ENCODE peak calls at places on chromosomes 5 and 9, in ten cellular contexts. One of them, this sample, is unnamed.

GRCh38 chr5:78905084-78905938 is 79.8 kb downstream of the ARSB start:
- DNase-seq in A549: no peak
- DNase-seq in mucosa of descending colon: no peak
- DNase-seq in fibroblast of lung: no peak
- DNase-seq in tibial nerve: no peak
- DNase-seq in fibroblast of villous mesenchyme: no peak
- DNase-seq in brain microvascular endothelial cell: no peak
- DNase-seq in adrenal gland: no peak
- DNase-seq in psoas muscle: no peak
- DNase-seq in lower lobe of right lung: no peak
- DNase-seq in this sample: peak; percentile 70

GRCh38 chr9:2641033-2641432 is 19.4 kb downstream of the VLDLR start:
- DNase-seq in A549: no peak
- DNase-seq in mucosa of descending colon: no peak
- DNase-seq in fibroblast of lung: no peak
- DNase-seq in tibial nerve: no peak
- DNase-seq in fibroblast of villous mesenchyme: no peak
- DNase-seq in brain microvascular endothelial cell: no peak
- DNase-seq in adrenal gland: no peak
- DNase-seq in psoas muscle: no peak
- DNase-seq in lower lobe of right lung: no peak
- DNase-seq in this sample: no peak

GRCh38 chr5:53971096-53971495 is 339.3 kb downstream of the ARL15 start:
- DNase-seq in A549: no peak
- DNase-seq in mucosa of descending colon: no peak
- DNase-seq in fibroblast of lung: peak; percentile 6
- DNase-seq in tibial nerve: no peak
- DNase-seq in fibroblast of villous mesenchyme: no peak
- DNase-seq in brain microvascular endothelial cell: no peak
- DNase-seq in adrenal gland: no peak
- DNase-seq in psoas muscle: no peak
- DNase-seq in lower lobe of right lung: no peak
- DNase-seq in this sample: no peak

GRCh38 chr9:120874226-120874839 is 2.7 kb downstream of the PHF19 start:
- DNase-seq in A549: no peak
- DNase-seq in mucosa of descending colon: no peak
- DNase-seq in fibroblast of lung: no peak
- DNase-seq in tibial nerve: no peak
- DNase-seq in fibroblast of villous mesenchyme: no peak
- DNase-seq in brain microvascular endothelial cell: no peak
- DNase-seq in adrenal gland: no peak
- DNase-seq in psoas muscle: no peak
- DNase-seq in lower lobe of right lung: no peak
- DNase-seq in this sample: no peak

GRCh38 chr9:106602354-106602753 is 260.6 kb upstream of the ZNF462 start:
- DNase-seq in A549: no peak
- DNase-seq in mucosa of descending colon: no peak
- DNase-seq in fibroblast of lung: no peak
- DNase-seq in tibial nerve: no peak
- DNase-seq in fibroblast of villous mesenchyme: no peak
- DNase-seq in brain microvascular endothelial cell: no peak
- DNase-seq in adrenal gland: no peak
- DNase-seq in psoas muscle: no peak
- DNase-seq in lower lobe of right lung: no peak
- DNase-seq in this sample: no peak

GRCh38 chr9:95202076-95202681 is 115.3 kb downstream of the FANCC start:
- DNase-seq in A549: no peak
- DNase-seq in mucosa of descending colon: no peak
- DNase-seq in fibroblast of lung: peak; percentile 21
- DNase-seq in tibial nerve: no peak
- DNase-seq in fibroblast of villous mesenchyme: no peak
- DNase-seq in brain microvascular endothelial cell: no peak
- DNase-seq in adrenal gland: no peak
- DNase-seq in psoas muscle: no peak
- DNase-seq in lower lobe of right lung: no peak
- DNase-seq in this sample: no peak

GRCh38 chr5:124719346-124719967 is 27.0 kb downstream of the ZNF608 start:
- DNase-seq in A549: no peak
- DNase-seq in mucosa of descending colon: no peak
- DNase-seq in fibroblast of lung: no peak
- DNase-seq in tibial nerve: no peak
- DNase-seq in fibroblast of villous mesenchyme: no peak
- DNase-seq in brain microvascular endothelial cell: no peak
- DNase-seq in adrenal gland: no peak
- DNase-seq in psoas muscle: no peak
- DNase-seq in lower lobe of right lung: no peak
- DNase-seq in this sample: no peak

GRCh38 chr5:142820447-142820846 is 50.3 kb downstream of the ARHGAP26 start:
- DNase-seq in A549: no peak
- DNase-seq in mucosa of descending colon: peak; percentile 75
- DNase-seq in fibroblast of lung: no peak
- DNase-seq in tibial nerve: no peak
- DNase-seq in fibroblast of villous mesenchyme: no peak
- DNase-seq in brain microvascular endothelial cell: no peak
- DNase-seq in adrenal gland: no peak
- DNase-seq in psoas muscle: no peak
- DNase-seq in lower lobe of right lung: no peak
- DNase-seq in this sample: no peak

GRCh38 chr5:81187885-81188284 is 45.2 kb upstream of the CKMT2 start:
- DNase-seq in A549: no peak
- DNase-seq in mucosa of descending colon: peak; percentile 31
- DNase-seq in fibroblast of lung: no peak
- DNase-seq in tibial nerve: no peak
- DNase-seq in fibroblast of villous mesenchyme: no peak
- DNase-seq in brain microvascular endothelial cell: no peak
- DNase-seq in adrenal gland: peak; percentile 29
- DNase-seq in psoas muscle: no peak
- DNase-seq in lower lobe of right lung: no peak
- DNase-seq in this sample: no peak

GRCh38 chr5:139103762-139104161 is 94.4 kb downstream of the SIL1 start:
- DNase-seq in A549: no peak
- DNase-seq in mucosa of descending colon: no peak
- DNase-seq in fibroblast of lung: no peak
- DNase-seq in tibial nerve: no peak
- DNase-seq in fibroblast of villous mesenchyme: no peak
- DNase-seq in brain microvascular endothelial cell: no peak
- DNase-seq in adrenal gland: no peak
- DNase-seq in psoas muscle: no peak
- DNase-seq in lower lobe of right lung: no peak
- DNase-seq in this sample: no peak

GRCh38 chr5:144404672-144405071 is 234.0 kb downstream of the KCTD16 start:
- DNase-seq in A549: no peak
- DNase-seq in mucosa of descending colon: no peak
- DNase-seq in fibroblast of lung: no peak
- DNase-seq in tibial nerve: no peak
- DNase-seq in fibroblast of villous mesenchyme: no peak
- DNase-seq in brain microvascular endothelial cell: no peak
- DNase-seq in adrenal gland: no peak
- DNase-seq in psoas muscle: no peak
- DNase-seq in lower lobe of right lung: no peak
- DNase-seq in this sample: no peak

GRCh38 chr9:135695036-135695435 is 4.2 kb downstream of the SOHLH1 start:
- DNase-seq in A549: no peak
- DNase-seq in mucosa of descending colon: no peak
- DNase-seq in fibroblast of lung: no peak
- DNase-seq in tibial nerve: no peak
- DNase-seq in fibroblast of villous mesenchyme: no peak
- DNase-seq in brain microvascular endothelial cell: no peak
- DNase-seq in adrenal gland: no peak
- DNase-seq in psoas muscle: no peak
- DNase-seq in lower lobe of right lung: no peak
- DNase-seq in this sample: no peak

GRCh38 chr5:173950829-173951228 is 38.1 kb upstream of the C5orf47 start:
- DNase-seq in A549: no peak
- DNase-seq in mucosa of descending colon: no peak
- DNase-seq in fibroblast of lung: peak; percentile 34
- DNase-seq in tibial nerve: no peak
- DNase-seq in fibroblast of villous mesenchyme: peak; percentile 87
- DNase-seq in brain microvascular endothelial cell: no peak
- DNase-seq in adrenal gland: no peak
- DNase-seq in psoas muscle: no peak
- DNase-seq in lower lobe of right lung: no peak
- DNase-seq in this sample: no peak
- TF ChIP-seq CTCF in A549: no peak
- TF ChIP-seq CTCF in mucosa of descending colon: no peak
- TF ChIP-seq CTCF in fibroblast of lung: no peak
- TF ChIP-seq CTCF in tibial nerve: no peak
- TF ChIP-seq CTCF in fibroblast of villous mesenchyme: no peak
- TF ChIP-seq CTCF in brain microvascular endothelial cell: no peak
- TF ChIP-seq CTCF in adrenal gland: no peak
- TF ChIP-seq CTCF in psoas muscle: no peak
- TF ChIP-seq CTCF in lower lobe of right lung: no peak
- TF ChIP-seq CTCF in this sample: no peak

DNA sequence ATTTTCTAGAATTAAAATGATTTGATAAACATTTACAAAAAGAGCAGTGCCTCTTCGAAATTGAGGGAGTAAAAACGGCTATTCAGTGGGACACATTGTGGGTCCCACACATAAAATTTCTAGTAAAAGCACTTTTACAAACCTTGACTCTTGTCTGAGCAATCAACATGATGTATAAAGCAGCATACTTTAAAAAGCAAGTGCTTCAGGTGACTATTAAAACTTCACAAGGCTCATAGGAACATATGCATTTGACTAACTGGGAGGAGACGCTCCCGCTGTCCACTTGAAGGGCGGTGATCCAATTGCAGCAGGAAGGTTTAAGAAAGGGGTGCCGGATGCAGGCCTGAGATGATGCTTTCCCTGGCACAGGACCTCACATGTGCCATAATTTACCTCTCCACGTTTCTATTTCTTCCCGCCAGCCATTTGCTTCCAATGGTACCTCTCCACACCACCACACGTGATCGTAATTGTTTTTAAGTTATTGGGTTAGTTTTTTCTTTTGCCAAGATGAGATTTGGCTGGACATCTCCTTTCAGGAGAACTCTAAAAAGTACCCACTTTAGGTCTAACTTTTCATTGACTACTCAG is 1.8 kb downstream of the MCTP1 start:
- DNase-seq in A549: no peak
- DNase-seq in mucosa of descending colon: no peak
- DNase-seq in fibroblast of lung: no peak
- DNase-seq in tibial nerve: no peak
- DNase-seq in fibroblast of villous mesenchyme: no peak
- DNase-seq in brain microvascular endothelial cell: no peak
- DNase-seq in adrenal gland: no peak
- DNase-seq in psoas muscle: no peak
- DNase-seq in lower lobe of right lung: no peak
- DNase-seq in this sample: no peak
- H3K4me3 ChIP-seq in A549: peak overlapping the region; percentile 82
- H3K4me3 ChIP-seq in mucosa of descending colon: no peak overlapping the region
- H3K4me3 ChIP-seq in fibroblast of lung: peak overlapping the region; percentile 39
- H3K4me3 ChIP-seq in tibial nerve: peak overlapping the region; percentile 71
- H3K4me3 ChIP-seq in fibroblast of villous mesenchyme: no peak overlapping the region
- H3K4me3 ChIP-seq in brain microvascular endothelial cell: peak overlapping the region; percentile 60
- H3K4me3 ChIP-seq in adrenal gland: no peak overlapping the region
- H3K4me3 ChIP-seq in psoas muscle: peak overlapping the region; percentile 69
- H3K4me3 ChIP-seq in lower lobe of right lung: peak overlapping the region; percentile 65
- H3K4me3 ChIP-seq in this sample: no peak overlapping the region

GRCh38 chr5:67363963-67364362 is 167.4 kb upstream of the CD180 start:
- DNase-seq in A549: no peak
- DNase-seq in mucosa of descending colon: no peak
- DNase-seq in fibroblast of lung: no peak
- DNase-seq in tibial nerve: no peak
- DNase-seq in fibroblast of villous mesenchyme: no peak
- DNase-seq in brain microvascular endothelial cell: no peak
- DNase-seq in adrenal gland: no peak
- DNase-seq in psoas muscle: no peak
- DNase-seq in lower lobe of right lung: no peak
- DNase-seq in this sample: no peak
- TF ChIP-seq CTCF in A549: no peak
- TF ChIP-seq CTCF in mucosa of descending colon: no peak
- TF ChIP-seq CTCF in fibroblast of lung: no peak
- TF ChIP-seq CTCF in tibial nerve: no peak
- TF ChIP-seq CTCF in fibroblast of villous mesenchyme: no peak
- TF ChIP-seq CTCF in brain microvascular endothelial cell: no peak
- TF ChIP-seq CTCF in adrenal gland: no peak
- TF ChIP-seq CTCF in psoas muscle: no peak
- TF ChIP-seq CTCF in lower lobe of right lung: no peak
- TF ChIP-seq CTCF in this sample: no peak

GRCh38 chr9:7982907-7983306 is 183.3 kb upstream of the DMAC1 start:
- DNase-seq in A549: no peak
- DNase-seq in mucosa of descending colon: no peak
- DNase-seq in fibroblast of lung: no peak
- DNase-seq in tibial nerve: no peak
- DNase-seq in fibroblast of villous mesenchyme: no peak
- DNase-seq in brain microvascular endothelial cell: no peak
- DNase-seq in adrenal gland: no peak
- DNase-seq in psoas muscle: no peak
- DNase-seq in lower lobe of right lung: peak; percentile 35
- DNase-seq in this sample: no peak

GRCh38 chr9:7980691-7981289 is 181.2 kb upstream of the DMAC1 start:
- DNase-seq in A549: no peak
- DNase-seq in mucosa of descending colon: no peak
- DNase-seq in fibroblast of lung: no peak
- DNase-seq in tibial nerve: no peak
- DNase-seq in fibroblast of villous mesenchyme: no peak
- DNase-seq in brain microvascular endothelial cell: no peak
- DNase-seq in adrenal gland: no peak
- DNase-seq in psoas muscle: no peak
- DNase-seq in lower lobe of right lung: no peak
- DNase-seq in this sample: no peak

GRCh38 chr9:7979591-7979990 is 180.0 kb upstream of the DMAC1 start:
- DNase-seq in A549: no peak
- DNase-seq in mucosa of descending colon: no peak
- DNase-seq in fibroblast of lung: no peak
- DNase-seq in tibial nerve: no peak
- DNase-seq in fibroblast of villous mesenchyme: no peak
- DNase-seq in brain microvascular endothelial cell: no peak
- DNase-seq in adrenal gland: no peak
- DNase-seq in psoas muscle: no peak
- DNase-seq in lower lobe of right lung: no peak
- DNase-seq in this sample: no peak

GRCh38 chr9:7984713-7985112 is 185.1 kb upstream of the DMAC1 start:
- DNase-seq in A549: no peak
- DNase-seq in mucosa of descending colon: no peak
- DNase-seq in fibroblast of lung: no peak
- DNase-seq in tibial nerve: no peak
- DNase-seq in fibroblast of villous mesenchyme: no peak
- DNase-seq in brain microvascular endothelial cell: no peak
- DNase-seq in adrenal gland: no peak
- DNase-seq in psoas muscle: no peak
- DNase-seq in lower lobe of right lung: no peak
- DNase-seq in this sample: no peak

DNA sequence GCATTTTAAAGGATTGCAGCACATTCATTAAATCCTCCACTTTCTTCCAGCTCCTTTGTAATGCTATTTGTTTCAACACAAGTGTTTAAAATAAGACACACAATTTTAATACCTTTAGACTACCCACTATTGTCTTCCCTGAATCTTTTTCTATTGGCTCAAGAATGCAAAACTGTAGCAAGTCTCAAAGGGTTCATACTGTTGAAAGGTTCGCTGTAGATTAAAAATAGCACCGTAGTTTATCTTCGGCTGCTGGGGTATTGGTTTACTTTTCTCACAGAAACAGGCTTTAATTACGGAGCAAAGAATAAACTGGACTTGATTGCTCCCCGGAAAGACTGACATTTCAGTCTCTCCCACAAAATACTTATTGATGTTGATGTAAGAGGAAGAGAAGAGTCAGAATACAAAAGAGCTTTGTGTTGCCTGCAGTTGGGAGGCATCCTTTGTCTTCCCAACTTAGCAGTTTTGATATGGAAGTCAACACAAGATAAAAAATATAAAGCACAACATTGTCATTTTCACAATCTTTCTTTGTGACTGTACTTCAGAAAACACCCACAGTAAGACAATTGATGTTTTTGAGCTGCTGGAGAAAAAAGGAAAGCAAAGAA is 183.9 kb upstream of the DMAC1 start:
- DNase-seq in A549: no peak
- DNase-seq in mucosa of descending colon: no peak
- DNase-seq in fibroblast of lung: no peak
- DNase-seq in tibial nerve: no peak
- DNase-seq in fibroblast of villous mesenchyme: no peak
- DNase-seq in brain microvascular endothelial cell: no peak
- DNase-seq in adrenal gland: no peak
- DNase-seq in psoas muscle: no peak
- DNase-seq in lower lobe of right lung: no peak
- DNase-seq in this sample: no peak
- H3K4me3 ChIP-seq in A549: no peak overlapping the region
- H3K4me3 ChIP-seq in mucosa of descending colon: no peak overlapping the region
- H3K4me3 ChIP-seq in fibroblast of lung: no peak overlapping the region
- H3K4me3 ChIP-seq in tibial nerve: no peak overlapping the region
- H3K4me3 ChIP-seq in fibroblast of villous mesenchyme: no peak overlapping the region
- H3K4me3 ChIP-seq in brain microvascular endothelial cell: no peak overlapping the region
- H3K4me3 ChIP-seq in adrenal gland: no peak overlapping the region
- H3K4me3 ChIP-seq in psoas muscle: no peak overlapping the region
- H3K4me3 ChIP-seq in lower lobe of right lung: no peak overlapping the region
- H3K4me3 ChIP-seq in this sample: no peak overlapping the region

This sample was measured in cardiac fibroblast.